ENCODE peak calls at places on chromosome 11, in eight cellular contexts. K, I, G, A, H, N, J and E are unnamed samples.

GRCh38 chr11:121656333-121657090 is 203.7 kb upstream of the SORL1-AS1 start:
- DNase-seq in K (no peak), I (no peak), G (no peak), A (peak; percentile 73), H (no peak), N (peak; percentile 39), J (no peak), E (no peak)

GRCh38 chr11:58222730-58223129 is 6.0 kb downstream of the OR10Q1 start:
- DNase-seq in K (no peak), I (no peak), G (no peak), A (no peak), H (no peak), N (no peak), J (no peak), E (no peak)

GRCh38 chr11:119373917-119374631 is 7.4 kb downstream of the USP2 start:
- DNase-seq in K (peak; percentile 73), I (peak; percentile 70), G (no peak), A (peak; percentile 82), H (peak; percentile 87), N (peak; percentile 60), J (peak; percentile 83), E (peak; percentile 76)

GRCh38 chr11:69902337-69902736 is 83.1 kb upstream of the FGF3 start:
- DNase-seq in K (no peak), I (no peak), G (no peak), A (peak; percentile 47), H (no peak), N (no peak), J (no peak), E (no peak)

GRCh38 chr11:37616291-37616690 is 1018.3 kb upstream of the RAG2 start:
- DNase-seq in K (no peak), I (no peak), G (no peak), A (no peak), H (no peak), N (no peak), J (no peak), E (no peak)

GRCh38 chr11:1150769-1151365 is 6.9 kb upstream of the MUC5AC start:
- DNase-seq in K (peak; percentile 7), I (peak; percentile 59), G (no peak), A (no peak), H (no peak), N (peak; percentile 30), J (peak; percentile 83), E (no peak)

GRCh38 chr11:95379460-95379859 is 148.5 kb upstream of the SESN3 start:
- DNase-seq in K (no peak), I (no peak), G (no peak), A (no peak), H (no peak), N (no peak), J (no peak), E (no peak)

GRCh38 chr11:70078095-70078795 is at the start of gene ANO1:
- DNase-seq in K (peak; percentile 47), I (peak; percentile 22), G (no peak), A (peak; percentile 57), H (peak; percentile 30), N (peak; percentile 27), J (peak; percentile 8), E (no peak)

GRCh38 chr11:7577226-7577882 is 63.6 kb downstream of the PPFIBP2 start:
- DNase-seq in K (peak; percentile 36), I (peak; percentile 75), G (no peak), A (no peak), H (no peak), N (peak; percentile 10), J (peak; percentile 66), E (peak; percentile 64)

GRCh38 chr11:64694026-64694755 is 28.8 kb downstream of the NRXN2 start:
- DNase-seq in K (no peak), I (no peak), G (no peak), A (no peak), H (no peak), N (no peak), J (no peak), E (no peak)

GRCh38 chr11:64692764-64693331 is 30.1 kb downstream of the NRXN2 start:
- DNase-seq in K (no peak), I (no peak), G (no peak), A (no peak), H (no peak), N (no peak), J (no peak), E (no peak)

GRCh38 chr11:64688534-64688982 is 34.4 kb downstream of the NRXN2 start:
- DNase-seq in K (peak; percentile 92), I (peak; percentile 82), G (peak; percentile 81), A (peak; percentile 93), H (peak; percentile 88), N (peak; percentile 76), J (peak; percentile 91), E (peak; percentile 91)

GRCh38 chr11:64690235-64690634 is 32.8 kb downstream of the NRXN2 start:
- DNase-seq in K (no peak), I (no peak), G (no peak), A (peak; percentile 79), H (no peak), N (no peak), J (no peak), E (no peak)

GRCh38 chr11:64691543-64691942 is 31.5 kb downstream of the NRXN2 start:
- DNase-seq in K (no peak), I (no peak), G (no peak), A (no peak), H (no peak), N (no peak), J (no peak), E (no peak)
- H3K27ac ChIP-seq in K (no peak overlapping the region), I (no peak overlapping the region), G (no peak overlapping the region), A (no peak overlapping the region), H (no peak overlapping the region), N (no peak overlapping the region), J (no peak overlapping the region), E (no peak overlapping the region)

GRCh38 chr11:2649400-2649799 is 50.4 kb downstream of the KCNQ1OT1 start:
- DNase-seq in K (no peak), I (no peak), G (no peak), A (no peak), H (no peak), N (no peak), J (no peak), E (no peak)
- H3K9me3 ChIP-seq in K (no peaks in the 10 kb centered on the region), I (peaks cover 5% of the 10 kb centered on the region), G (peaks cover 25% of the 10 kb centered on the region), A (peaks cover 2% of the 10 kb centered on the region), H (no peaks in the 10 kb centered on the region), N (peaks cover 3% of the 10 kb centered on the region), J (no peaks in the 10 kb centered on the region), E (no peaks in the 10 kb centered on the region)

GRCh38 chr11:131759140-131759539 is 388.7 kb downstream of the NTM start:
- DNase-seq in K (no peak), I (no peak), G (no peak), A (no peak), H (no peak), N (no peak), J (no peak), E (no peak)

GRCh38 chr11:131758726-131759125 is 388.3 kb downstream of the NTM start:
- DNase-seq in K (no peak), I (no peak), G (no peak), A (no peak), H (no peak), N (peak; percentile 38), J (no peak), E (no peak)

GRCh38 chr11:131762346-131763110 is 392.1 kb downstream of the NTM start:
- DNase-seq in K (no peak), I (no peak), G (no peak), A (no peak), H (no peak), N (no peak), J (no peak), E (no peak)

GRCh38 chr11:131763193-131763890 is 392.9 kb downstream of the NTM start:
- DNase-seq in K (no peak), I (no peak), G (no peak), A (no peak), H (no peak), N (peak; percentile 42), J (peak; percentile 27), E (no peak)

DNA sequence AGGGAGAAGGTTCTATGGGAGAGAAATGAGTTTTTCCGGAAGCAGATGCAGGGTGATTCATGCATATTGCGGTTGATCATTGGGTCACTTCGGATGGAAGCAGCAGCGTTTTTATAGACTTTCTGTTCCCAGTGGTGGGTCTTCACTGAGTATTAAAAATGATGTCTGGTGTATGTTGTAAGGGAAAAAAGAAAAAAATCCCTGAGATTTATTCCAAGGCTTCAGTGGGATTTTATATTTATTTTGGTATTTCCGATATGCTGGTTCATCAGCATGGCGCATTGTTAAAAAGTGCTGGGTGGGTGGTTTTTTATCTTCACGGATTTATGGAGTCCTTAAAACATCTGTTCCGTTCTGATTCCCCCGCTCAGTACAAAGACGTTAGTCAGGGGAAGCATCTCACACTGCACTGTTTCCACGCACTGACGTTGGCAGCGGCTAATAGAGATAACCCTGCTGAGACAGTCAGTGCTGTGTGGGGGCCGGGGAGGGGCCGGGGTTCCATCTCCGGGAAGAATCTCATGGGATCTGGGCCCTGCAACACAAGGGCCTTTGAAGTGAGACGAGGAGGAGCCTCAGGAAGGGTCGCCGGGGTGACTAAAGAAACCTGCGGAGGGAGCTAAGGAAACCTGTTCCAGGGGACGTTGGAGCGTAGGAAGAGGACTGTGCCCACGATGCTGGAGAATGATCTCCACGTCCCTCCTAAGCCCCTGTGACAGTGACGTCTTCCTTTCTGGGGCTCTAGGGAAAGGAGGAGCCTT is 390.0 kb downstream of the NTM start:
- DNase-seq in K (no peak), I (no peak), G (no peak), A (peak; percentile 89), H (no peak), N (peak; percentile 86), J (peak; percentile 91), E (no peak)
- H3K4me3 ChIP-seq in K (no peak overlapping the region), I (no peak overlapping the region), G (no peak overlapping the region), A (no peak overlapping the region), H (no peak overlapping the region), N (peak overlapping the region; percentile 12), J (no peak overlapping the region), E (no peak overlapping the region)

DNA sequence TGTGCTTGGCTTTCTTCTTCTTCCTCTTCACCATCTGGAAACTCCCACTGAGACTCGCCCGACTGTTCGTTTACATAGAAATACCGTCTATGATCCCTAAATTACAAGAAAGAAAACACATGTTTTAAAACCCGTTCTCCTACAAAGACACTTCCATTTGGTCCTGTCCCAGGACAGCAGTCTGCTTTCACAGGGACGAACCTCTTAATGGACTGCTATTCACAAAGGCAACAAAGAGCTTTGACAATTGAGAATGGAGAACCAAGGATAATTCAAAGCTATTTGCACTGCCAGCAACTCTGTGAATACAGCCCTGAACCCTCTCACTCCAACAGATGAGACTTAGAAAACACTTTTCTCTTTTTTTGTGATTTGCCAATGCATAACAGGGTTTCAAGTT is 16.3 kb upstream of the AGBL2 start:
- DNase-seq in K (no peak), I (no peak), G (no peak), A (no peak), H (no peak), N (no peak), J (no peak), E (no peak)
- H3K27ac ChIP-seq in K (no peak overlapping the region), I (no peak overlapping the region), G (no peak overlapping the region), A (no peak overlapping the region), H (no peak overlapping the region), N (no peak overlapping the region), J (no peak overlapping the region), E (no peak overlapping the region)

GRCh38 chr11:134573857-134574256 is 161.8 kb upstream of the B3GAT1 start:
- DNase-seq in K (no peak), I (no peak), G (no peak), A (no peak), H (no peak), N (no peak), J (no peak), E (no peak)
- H3K9me3 ChIP-seq in K (no peaks in the 10 kb centered on the region), I (no peaks in the 10 kb centered on the region), G (no peaks in the 10 kb centered on the region), A (no peaks in the 10 kb centered on the region), H (no peaks in the 10 kb centered on the region), N (no peaks in the 10 kb centered on the region), J (no peaks in the 10 kb centered on the region), E (no peaks in the 10 kb centered on the region)